ENCODE peak calls at places on chromosome 21, in seven cellular contexts. J is Panc1; L is heart right ventricle; S is stimulated activated CD8-positive, alpha-beta memory T cell treated with anti-CD3 and anti-CD28 coated beads, Interleukin-15, amount 100 ng/mL, for 4 hours; T is stimulated activated naive CD4-positive, alpha-beta T cell treated with Interleukin-2 at 50 U/mL for 16 hours; P is substantia nigra; A is fibroblast of lung. I is an unnamed sample.

GRCh38 chr21:41133896-41134522 is 34.0 kb upstream of the BACE2 start:
- DNase-seq in L (no peak), A (peak), T (no peak), J (peak), S (no peak), P (no peak), I (peak)

GRCh38 chr21:44083631-44084291 is 23.4 kb upstream of the PWP2 start:
- DNase-seq in P (no peak), S (no peak), L (no peak), J (no peak), T (peak), A (no peak), I (no peak)

GRCh38 chr21:31623664-31624063 is 35.8 kb upstream of the SOD1 start:
- DNase-seq in P (no peak), S (no peak), L (no peak), A (no peak), J (no peak), T (no peak), I (no peak)

GRCh38 chr21:34942911-34943310 is 106.2 kb downstream of the RUNX1 start:
- DNase-seq in L (no peak), P (no peak), S (no peak), T (no peak), J (no peak), A (no peak), I (no peak)

GRCh38 chr21:35933466-35933865 is 126.9 kb downstream of the SETD4 start:
- DNase-seq in J (no peak), L (peak), A (peak), T (no peak), S (no peak), P (no peak), I (no peak)

GRCh38 chr21:32978346-32979270 is 47.1 kb upstream of the OLIG2 start:
- DNase-seq in S (no peak), A (no peak), P (peak), T (no peak), L (no peak), J (no peak), I (no peak)

GRCh38 chr21:35352066-35352770 is 303.1 kb upstream of the RUNX1 start:
- DNase-seq in T (no peak), L (no peak), A (peak), J (no peak), P (no peak), S (no peak), I (no peak)

GRCh38 chr21:16193758-16194606 is 464.2 kb downstream of the USP25 start:
- DNase-seq in S (no peak), L (peak), P (peak), J (no peak), A (peak), T (no peak), I (peak)

GRCh38 chr21:44378646-44379581 is 25.5 kb downstream of the TRPM2 start:
- DNase-seq in A (no peak), L (no peak), T (no peak), J (no peak), S (no peak), P (no peak), I (no peak)

GRCh38 chr21:44699502-44700001 is 2.6 kb downstream of the KRTAP10-12 start:
- DNase-seq in A (no peak), J (no peak), S (no peak), T (no peak), L (no peak), P (no peak), I (no peak)

GRCh38 chr21:35303085-35303484 is 254.0 kb upstream of the RUNX1 start:
- DNase-seq in T (no peak), J (peak), P (no peak), S (no peak), L (no peak), A (peak), I (no peak)

GRCh38 chr21:30713786-30714185 is 4.8 kb downstream of the KRTAP21-3 start:
- DNase-seq in A (peak), J (no peak), T (no peak), S (no peak), P (no peak), L (no peak), I (no peak)

GRCh38 chr21:44000360-44000759 is 11.7 kb upstream of the TRAPPC10 start:
- DNase-seq in J (no peak), P (peak), A (no peak), L (no peak), S (no peak), T (no peak), I (peak)

GRCh38 chr21:34707876-34708325 is 39.1 kb downstream of the CLIC6 start:
- DNase-seq in S (no peak), P (no peak), A (no peak), T (peak), J (no peak), L (no peak), I (no peak)

GRCh38 chr21:38261851-38262250 is 5.1 kb downstream of the KCNJ15 start:
- DNase-seq in T (no peak), P (no peak), L (no peak), J (no peak), A (peak), S (no peak), I (no peak)

GRCh38 chr21:37631319-37632117 is 264.9 kb downstream of the DYRK1A start:
- DNase-seq in S (no peak), P (no peak), T (no peak), J (no peak), A (no peak), L (peak), I (no peak)

GRCh38 chr21:44364151-44365053 is 11.0 kb downstream of the TRPM2 start:
- DNase-seq in T (no peak), A (no peak), P (no peak), S (no peak), L (no peak), J (no peak), I (no peak)

GRCh38 chr21:43585924-43586411 is 73.3 kb downstream of the HSF2BP start:
- DNase-seq in S (no peak), J (peak), A (peak), P (no peak), L (peak), T (no peak), I (no peak)

GRCh38 chr21:17438642-17439041 is 74.2 kb upstream of the CXADR start:
- DNase-seq in P (no peak), J (no peak), L (no peak), A (no peak), S (no peak), T (no peak), I (no peak)

GRCh38 chr21:32578107-32578691 is 7.1 kb downstream of the TCP10L start:
- DNase-seq in J (no peak), S (no peak), P (no peak), T (no peak), A (peak), L (no peak), I (no peak)

GRCh38 chr21:42040411-42041180 is 30.4 kb upstream of the ZBTB21 start:
- DNase-seq in J (peak), L (peak), P (no peak), S (no peak), A (peak), T (no peak), I (no peak)

GRCh38 chr21:32457360-32457840 is 44.9 kb downstream of the EVA1C start:
- DNase-seq in L (peak), S (no peak), A (no peak), J (no peak), T (no peak), P (no peak), I (peak)

GRCh38 chr21:20023199-20023598 is 975.0 kb upstream of the NCAM2 start:
- DNase-seq in J (no peak), A (no peak), L (no peak), T (no peak), P (no peak), S (no peak), I (no peak)

GRCh38 chr21:15058718-15059316 is 6.0 kb downstream of the NRIP1 start:
- DNase-seq in J (no peak), T (no peak), S (no peak), P (no peak), L (no peak), A (peak), I (no peak)

GRCh38 chr21:31408306-31409088 is 64.4 kb upstream of the TIAM1 start:
- DNase-seq in S (no peak), P (no peak), A (no peak), T (no peak), J (no peak), L (no peak), I (no peak)

GRCh38 chr21:35696644-35697043 is 363.7 kb downstream of the SETD4 start:
- DNase-seq in A (no peak), S (no peak), T (no peak), J (no peak), P (no peak), L (no peak), I (no peak)

I was measured in G401.